ENCODE peak calls at places on chromosomes 11 and 22, in five cellular contexts. One of them, this sample, is unnamed.

GRCh38 chr22:25120093-25120561 is 79.5 kb upstream of the CRYBB3 start:
- DNase-seq in EL: no peak
- DNase-seq in activated T-cell treated with anti-CD3 and anti-CD28 coated beads for 1 hour: no peak
- DNase-seq in lower lobe of right lung: peak
- DNase-seq in fibroblast of mammary gland: no peak
- DNase-seq in this sample: no peak

GRCh38 chr11:10042699-10043098 is 251.3 kb downstream of the SBF2 start:
- DNase-seq in EL: no peak
- DNase-seq in fibroblast of mammary gland: peak
- DNase-seq in activated T-cell treated with anti-CD3 and anti-CD28 coated beads for 1 hour: no peak
- DNase-seq in lower lobe of right lung: no peak
- DNase-seq in this sample: no peak

GRCh38 chr11:83694191-83694905 is 408.2 kb upstream of the CCDC90B start:
- DNase-seq in fibroblast of mammary gland: peak
- DNase-seq in lower lobe of right lung: no peak
- DNase-seq in EL: no peak
- DNase-seq in activated T-cell treated with anti-CD3 and anti-CD28 coated beads for 1 hour: no peak
- DNase-seq in this sample: no peak

GRCh38 chr22:44193537-44193896 is 12.8 kb downstream of the PARVG start:
- DNase-seq in EL: no peak
- DNase-seq in activated T-cell treated with anti-CD3 and anti-CD28 coated beads for 1 hour: no peak
- DNase-seq in lower lobe of right lung: no peak
- DNase-seq in fibroblast of mammary gland: no peak
- DNase-seq in this sample: no peak

GRCh38 chr11:118791961-118792578 is 1.1 kb upstream of the DDX6 start:
- DNase-seq in fibroblast of mammary gland: no peak
- DNase-seq in activated T-cell treated with anti-CD3 and anti-CD28 coated beads for 1 hour: peak
- DNase-seq in lower lobe of right lung: peak
- DNase-seq in EL: peak
- DNase-seq in this sample: no peak

GRCh38 chr11:58086528-58086927 is 38.8 kb downstream of the OR9I1 start:
- DNase-seq in fibroblast of mammary gland: no peak
- DNase-seq in EL: no peak
- DNase-seq in activated T-cell treated with anti-CD3 and anti-CD28 coated beads for 1 hour: no peak
- DNase-seq in lower lobe of right lung: no peak
- DNase-seq in this sample: no peak

GRCh38 chr11:120249279-120250022 is 9.5 kb downstream of the POU2F3 start:
- DNase-seq in EL: no peak
- DNase-seq in lower lobe of right lung: no peak
- DNase-seq in fibroblast of mammary gland: peak
- DNase-seq in activated T-cell treated with anti-CD3 and anti-CD28 coated beads for 1 hour: no peak
- DNase-seq in this sample: no peak

GRCh38 chr11:128302425-128303186 is 284.8 kb downstream of the ETS1 start:
- DNase-seq in lower lobe of right lung: no peak
- DNase-seq in activated T-cell treated with anti-CD3 and anti-CD28 coated beads for 1 hour: no peak
- DNase-seq in EL: no peak
- DNase-seq in fibroblast of mammary gland: no peak
- DNase-seq in this sample: peak

GRCh38 chr11:93608280-93608862 is 53.1 kb upstream of the CEP295 start:
- DNase-seq in EL: no peak
- DNase-seq in activated T-cell treated with anti-CD3 and anti-CD28 coated beads for 1 hour: no peak
- DNase-seq in lower lobe of right lung: no peak
- DNase-seq in fibroblast of mammary gland: no peak
- DNase-seq in this sample: no peak

GRCh38 chr11:26764825-26765224 is 43.0 kb upstream of the SLC5A12 start:
- DNase-seq in activated T-cell treated with anti-CD3 and anti-CD28 coated beads for 1 hour: no peak
- DNase-seq in fibroblast of mammary gland: no peak
- DNase-seq in lower lobe of right lung: no peak
- DNase-seq in EL: no peak
- DNase-seq in this sample: no peak

GRCh38 chr11:64711138-64711943 is 11.7 kb downstream of the NRXN2 start:
- DNase-seq in fibroblast of mammary gland: no peak
- DNase-seq in EL: no peak
- DNase-seq in activated T-cell treated with anti-CD3 and anti-CD28 coated beads for 1 hour: no peak
- DNase-seq in lower lobe of right lung: no peak
- DNase-seq in this sample: no peak

GRCh38 chr11:70760416-70761020 is 362.2 kb downstream of the CTTN start:
- DNase-seq in EL: no peak
- DNase-seq in lower lobe of right lung: no peak
- DNase-seq in fibroblast of mammary gland: no peak
- DNase-seq in activated T-cell treated with anti-CD3 and anti-CD28 coated beads for 1 hour: no peak
- DNase-seq in this sample: no peak

GRCh38 chr11:47724041-47724729 is 9.0 kb upstream of the AGBL2 start:
- DNase-seq in EL: peak
- DNase-seq in lower lobe of right lung: no peak
- DNase-seq in fibroblast of mammary gland: peak
- DNase-seq in activated T-cell treated with anti-CD3 and anti-CD28 coated beads for 1 hour: no peak
- DNase-seq in this sample: no peak

GRCh38 chr11:69654660-69655478 is 13.9 kb downstream of the CCND1 start:
- DNase-seq in lower lobe of right lung: no peak
- DNase-seq in EL: no peak
- DNase-seq in activated T-cell treated with anti-CD3 and anti-CD28 coated beads for 1 hour: no peak
- DNase-seq in fibroblast of mammary gland: peak
- DNase-seq in this sample: no peak